ENCODE peak calls at places on chromosomes 11 and 22, in four cellular contexts. L, T, K and H are unnamed samples.

GRCh38 chr11:60127311-60127811 is 38.9 kb downstream of the MS4A2 start:
- DNase-seq in L (no peak), T (no peak), K (no peak), H (no peak)

GRCh38 chr11:32231909-32232493 is 141.1 kb downstream of the RCN1 start:
- DNase-seq in L (peak; percentile 53), T (peak; percentile 50), K (no peak), H (no peak)

GRCh38 chr11:16924826-16925494 is 89.3 kb downstream of the PLEKHA7 start:
- DNase-seq in L (peak; percentile 74), T (peak; percentile 32), K (peak; percentile 50), H (peak; percentile 78)

GRCh38 chr11:78690588-78690987 is 115.9 kb upstream of the NARS2 start:
- DNase-seq in L (no peak), T (peak; percentile 8), K (no peak), H (no peak)

GRCh38 chr11:95067828-95068244 is 1.1 kb downstream of the SRSF8 start:
- DNase-seq in L (no peak), T (no peak), K (no peak), H (no peak)

GRCh38 chr11:108871152-108871551 is 206.3 kb downstream of the DDX10 start:
- DNase-seq in L (peak; percentile 57), T (peak; percentile 82), K (no peak), H (no peak)

GRCh38 chr11:9158898-9159391 is 67.5 kb upstream of the SCUBE2 start:
- DNase-seq in L (no peak), T (peak; percentile 86), K (no peak), H (no peak)

GRCh38 chr11:66676931-66677598 is 622 bp downstream of the RBM4B start:
- DNase-seq in L (no peak), T (peak; percentile 26), K (no peak), H (no peak)

GRCh38 chr22:39243443-39244072 is 1.2 kb downstream of the PDGFB start:
- DNase-seq in L (peak; percentile 45), T (no peak), K (no peak), H (no peak)

GRCh38 chr11:88340366-88340930 is 2.9 kb upstream of the CTSC start:
- DNase-seq in L (no peak), T (peak; percentile 71), K (no peak), H (no peak)

GRCh38 chr11:6599884-6600390 is 3.5 kb downstream of the RRP8 start:
- DNase-seq in L (no peak), T (no peak), K (no peak), H (no peak)

GRCh38 chr11:102345923-102346322 is 1.1 kb upstream of the BIRC2 start:
- DNase-seq in L (peak; percentile 37), T (peak; percentile 68), K (no peak), H (no peak)

GRCh38 chr11:133834399-133835257 is 10.7 kb downstream of the SPATA19 start:
- DNase-seq in L (no peak), T (no peak), K (no peak), H (no peak)

GRCh38 chr11:120626791-120627190 is 115.2 kb downstream of the GRIK4 start:
- DNase-seq in L (no peak), T (no peak), K (no peak), H (no peak)

GRCh38 chr11:1703146-1703545 is 6.2 kb downstream of the KRTAP5-6 start:
- DNase-seq in L (no peak), T (no peak), K (no peak), H (no peak)

GRCh38 chr11:70076461-70076931 is 1.6 kb upstream of the ANO1 start:
- DNase-seq in L (no peak), T (no peak), K (peak; percentile 37), H (no peak)

GRCh38 chr11:100730266-100730665 is 43.2 kb downstream of the ARHGAP42 start:
- DNase-seq in L (no peak), T (no peak), K (no peak), H (no peak)

GRCh38 chr11:114827043-114827442 is 148.7 kb downstream of the NXPE2 start:
- DNase-seq in L (no peak), T (no peak), K (no peak), H (no peak)

GRCh38 chr22:31998784-31999435 is 44.2 kb upstream of the SLC5A1 start:
- DNase-seq in L (no peak), T (no peak), K (no peak), H (no peak)

GRCh38 chr11:104678408-104678807 is 219.9 kb downstream of the CASP12 start:
- DNase-seq in L (no peak), T (no peak), K (no peak), H (no peak)

GRCh38 chr22:24951942-24952836 is at the start of gene KIAA1671:
- DNase-seq in L (peak; percentile 84), T (peak; percentile 67), K (peak; percentile 93), H (peak; percentile 95)

DNA sequence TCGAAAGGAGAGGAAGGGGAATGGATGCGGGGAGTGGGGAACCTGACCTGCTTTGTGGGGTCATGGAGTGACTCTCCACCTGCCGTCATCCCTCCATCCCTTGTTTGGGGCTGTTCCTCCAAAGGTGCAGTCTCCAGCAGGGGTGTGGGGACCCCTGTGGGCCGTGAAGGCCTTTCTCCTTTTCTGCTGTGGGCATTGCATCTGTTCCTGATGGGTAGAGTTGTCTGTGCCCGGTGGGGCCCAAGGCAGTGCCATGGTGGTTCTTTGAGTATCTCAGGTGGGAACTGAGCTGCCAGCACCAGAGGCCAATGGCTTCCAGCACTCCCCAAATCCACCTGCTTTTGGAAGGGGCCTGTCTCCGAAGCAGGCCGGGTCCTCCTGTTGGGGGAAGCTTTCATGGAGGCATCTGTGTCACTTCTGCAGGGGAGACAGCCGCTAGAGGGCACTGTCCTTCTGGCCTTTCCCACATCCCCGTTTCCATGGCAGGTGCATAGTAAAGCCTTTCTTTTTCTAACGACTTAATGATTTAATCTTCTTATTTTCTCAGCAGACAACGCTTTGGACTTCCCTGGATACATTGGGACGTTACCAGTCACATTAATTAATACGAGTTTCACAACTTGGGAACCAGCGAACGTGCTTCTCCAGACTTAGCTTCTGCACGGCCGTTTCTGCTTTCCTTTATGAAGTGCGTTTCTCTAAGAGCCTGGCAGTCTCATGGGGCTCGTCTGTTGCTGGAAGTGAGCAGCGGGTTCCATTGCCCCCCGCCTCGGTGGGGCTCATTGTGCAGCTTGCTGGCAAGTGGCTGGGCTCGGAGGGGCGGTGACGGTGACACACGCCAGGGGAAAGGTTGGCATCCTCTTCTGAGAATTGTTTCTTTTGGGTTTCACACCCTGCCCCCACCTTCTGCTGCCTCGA is 57.1 kb downstream of the PARVB start:
- DNase-seq in L (peak; percentile 54), T (peak; percentile 71), K (peak; percentile 80), H (peak; percentile 78)
- TF ChIP-seq CTCF in L (peak; percentile 68), T (peak; percentile 90), K (peak; percentile 92), H (peak; percentile 95)

GRCh38 chr11:58629857-58630256 is 7.4 kb downstream of the CNTF start:
- DNase-seq in L (peak; percentile 61), T (peak; percentile 80), K (no peak), H (no peak)
- TF ChIP-seq CTCF in L (peak; percentile 55), T (peak; percentile 68), K (peak; percentile 31), H (peak; percentile 50)

DNA sequence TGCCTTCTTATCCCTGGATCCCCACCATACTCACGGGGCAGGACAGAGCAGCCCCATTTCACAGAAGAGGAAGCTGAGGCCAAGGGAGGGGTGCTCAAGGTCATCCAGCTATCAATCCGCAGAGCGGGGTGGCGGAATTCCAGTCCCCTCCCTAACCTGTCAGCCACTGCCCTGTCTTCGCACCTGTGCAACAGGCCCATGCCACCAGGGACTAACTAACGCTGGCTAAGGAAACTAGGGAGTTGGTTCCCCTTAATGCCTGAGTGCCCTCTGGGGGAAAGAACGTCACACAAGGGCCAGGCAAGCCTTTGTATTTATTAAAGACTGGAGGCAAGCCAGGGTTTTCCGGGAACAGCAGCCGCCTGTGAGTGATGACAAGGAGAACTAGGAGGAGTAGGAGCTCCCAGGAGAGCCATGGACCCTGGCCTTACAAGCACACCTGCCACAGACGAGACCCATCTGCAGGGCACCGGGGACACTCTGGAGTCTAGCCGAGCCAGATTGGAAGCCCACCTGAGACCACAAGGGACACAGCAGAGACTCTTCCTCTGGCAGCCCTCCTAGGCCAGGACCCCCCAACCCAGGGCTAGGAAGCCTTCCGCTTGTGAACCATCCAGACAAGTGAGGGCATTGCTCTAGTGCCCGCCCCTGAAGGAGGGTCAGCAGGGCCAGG is 64.4 kb downstream of the MYH9 start:
- DNase-seq in L (no peak), T (peak; percentile 87), K (no peak), H (no peak)
- TF ChIP-seq CTCF in L (no peak), T (no peak), K (no peak), H (no peak)

GRCh38 chr22:23282089-23282501 is 101.8 kb downstream of the BCR start:
- DNase-seq in L (peak; percentile 54), T (peak; percentile 78), K (peak; percentile 82), H (no peak)
- TF ChIP-seq CTCF in L (no peak), T (no peak), K (peak; percentile 41), H (peak; percentile 49)

DNA sequence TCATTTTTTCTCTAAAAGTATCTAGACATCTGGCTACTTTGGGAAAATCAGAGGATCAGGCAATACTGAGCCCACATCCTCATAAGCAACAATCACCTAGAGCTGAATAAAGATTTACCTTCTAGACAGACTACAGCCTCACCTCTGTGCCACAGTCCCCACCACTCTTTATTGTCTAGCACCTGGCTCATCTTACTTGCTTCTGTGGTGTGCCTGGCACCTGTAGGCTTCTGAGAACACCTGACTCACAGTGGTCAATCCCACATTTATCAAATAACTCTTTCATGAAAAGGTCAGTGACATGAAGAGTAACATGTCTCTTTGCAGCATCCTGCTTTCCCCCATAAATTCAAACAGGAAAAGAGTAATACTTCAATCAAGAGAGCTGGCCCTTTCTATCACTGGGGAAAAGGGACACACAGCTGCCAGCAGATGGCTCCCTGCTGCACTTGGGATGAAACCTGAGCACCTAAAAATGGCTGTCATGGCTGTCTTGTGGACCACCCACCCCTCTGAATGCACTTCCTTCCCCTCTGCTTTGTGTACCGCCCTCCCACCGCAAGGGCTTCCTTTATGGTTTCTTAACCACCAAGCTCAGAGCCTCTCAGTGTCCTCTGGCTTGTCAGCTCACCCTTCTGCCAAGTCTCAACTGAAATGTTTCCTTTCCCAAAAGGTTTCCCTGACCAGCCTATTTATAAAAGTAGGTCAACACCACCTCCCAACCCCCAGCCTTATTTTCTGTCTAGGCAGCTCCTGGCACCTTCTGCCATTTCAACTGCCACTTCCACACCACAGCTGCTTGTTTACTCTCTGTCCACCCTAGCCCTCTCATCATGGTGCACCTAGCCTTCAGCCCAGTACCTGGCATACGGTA is 9.3 kb downstream of the TFIP11 start:
- DNase-seq in L (peak; percentile 37), T (peak; percentile 52), K (no peak), H (no peak)
- TF ChIP-seq CTCF in L (peak; percentile 56), T (peak; percentile 65), K (peak; percentile 52), H (peak; percentile 72)

GRCh38 chr11:111719379-111719778 is 46.8 kb downstream of the PPP2R1B start:
- DNase-seq in L (no peak), T (no peak), K (no peak), H (no peak)
- TF ChIP-seq CTCF in L (no peak), T (no peak), K (no peak), H (no peak)

DNA sequence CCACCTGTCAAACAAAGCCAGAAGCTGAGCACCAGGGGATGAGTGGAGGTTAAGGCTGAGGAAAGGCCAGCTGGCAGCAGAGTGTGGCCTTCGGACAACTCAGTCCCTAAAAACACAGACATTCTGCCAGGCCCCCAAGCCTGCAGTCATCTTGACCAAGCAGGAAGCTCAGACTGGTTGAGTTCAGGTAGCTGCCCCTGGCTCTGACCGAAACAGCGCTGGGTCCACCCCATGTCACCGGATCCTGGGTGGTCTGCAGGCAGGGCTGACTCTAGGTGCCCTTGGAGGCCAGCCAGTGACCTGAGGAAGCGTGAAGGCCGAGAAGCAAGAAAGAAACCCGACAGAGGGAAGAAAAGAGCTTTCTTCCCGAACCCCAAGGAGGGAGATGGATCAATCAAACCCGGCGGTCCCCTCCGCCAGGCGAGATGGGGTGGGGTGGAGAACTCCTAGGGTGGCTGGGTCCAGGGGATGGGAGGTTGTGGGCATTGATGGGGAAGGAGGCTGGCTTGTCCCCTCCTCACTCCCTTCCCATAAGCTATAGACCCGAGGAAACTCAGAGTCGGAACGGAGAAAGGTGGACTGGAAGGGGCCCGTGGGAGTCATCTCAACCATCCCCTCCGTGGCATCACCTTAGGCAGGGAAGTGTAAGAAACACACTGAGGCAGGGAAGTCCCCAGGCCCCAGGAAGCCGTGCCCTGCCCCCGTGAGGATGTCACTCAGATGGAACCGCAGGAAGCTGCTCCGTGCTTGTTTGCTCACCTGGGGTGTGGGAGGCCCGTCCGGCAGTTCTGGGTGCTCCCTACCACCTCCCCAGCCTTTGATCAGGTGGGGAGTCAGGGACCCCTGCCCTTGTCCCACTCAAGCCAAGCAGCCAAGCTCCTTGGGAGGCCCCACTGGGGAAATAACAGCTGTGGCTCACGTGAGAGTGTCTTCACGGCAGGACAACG is 11.7 kb downstream of the CXCR5 start:
- DNase-seq in L (no peak), T (no peak), K (no peak), H (no peak)
- TF ChIP-seq CTCF in L (no peak), T (no peak), K (no peak), H (no peak)